ENCODE peak calls at places on chromosomes 2 and 18, in four cellular contexts. N, Z, U and P are unnamed samples.
A peak's percentile ranks its signal among the peaks of the same experiment; 100 is the strongest.

GRCh38 chr18:36850527-36851201 is 21.7 kb downstream of the KIAA1328 start:
- DNase-seq in N (no peak), Z (peak; percentile 8), U (peak; percentile 96), P (no peak)

GRCh38 chr2:39050109-39050508 is 70.7 kb downstream of the SOS1 start:
- DNase-seq in U (peak; percentile 67), N (no peak), Z (no peak), P (no peak)

GRCh38 chr2:36376319-36376765 is 20.8 kb downstream of the CRIM1 start:
- DNase-seq in N (peak; percentile 58), U (peak; percentile 50), Z (peak; percentile 81), P (no peak)

GRCh38 chr18:75161629-75162028 is 47.3 kb downstream of the PTGR3 start:
- DNase-seq in N (no peak), U (no peak), Z (no peak), P (no peak)

GRCh38 chr2:170052151-170052550 is 125.8 kb upstream of the MYO3B start:
- DNase-seq in U (peak; percentile 50), Z (no peak), N (no peak), P (no peak)

GRCh38 chr2:53724511-53724910 is 43.1 kb upstream of the CHAC2 start:
- DNase-seq in U (peak; percentile 45), Z (no peak), N (no peak), P (no peak)

GRCh38 chr2:226798422-226799210 is 1.0 kb downstream of the IRS1 start:
- DNase-seq in N (peak; percentile 75), U (peak; percentile 69), Z (peak; percentile 71), P (peak; percentile 66)

GRCh38 chr2:217489145-217489960 is 513.4 kb downstream of the TNS1 start:
- DNase-seq in Z (no peak), N (peak; percentile 18), U (peak; percentile 70), P (peak; percentile 31)

GRCh38 chr2:229235136-229235914 is 35.8 kb downstream of the PID1 start:
- DNase-seq in N (peak; percentile 46), U (peak; percentile 48), Z (peak; percentile 37), P (peak; percentile 54)

GRCh38 chr2:123502926-123503325 is 522.2 kb upstream of the CNTNAP5 start:
- DNase-seq in Z (no peak), U (no peak), N (no peak), P (no peak)

GRCh38 chr2:63668464-63668863 is 79.7 kb downstream of the MDH1 start:
- DNase-seq in Z (no peak), U (no peak), N (peak; percentile 17), P (no peak)

DNA sequence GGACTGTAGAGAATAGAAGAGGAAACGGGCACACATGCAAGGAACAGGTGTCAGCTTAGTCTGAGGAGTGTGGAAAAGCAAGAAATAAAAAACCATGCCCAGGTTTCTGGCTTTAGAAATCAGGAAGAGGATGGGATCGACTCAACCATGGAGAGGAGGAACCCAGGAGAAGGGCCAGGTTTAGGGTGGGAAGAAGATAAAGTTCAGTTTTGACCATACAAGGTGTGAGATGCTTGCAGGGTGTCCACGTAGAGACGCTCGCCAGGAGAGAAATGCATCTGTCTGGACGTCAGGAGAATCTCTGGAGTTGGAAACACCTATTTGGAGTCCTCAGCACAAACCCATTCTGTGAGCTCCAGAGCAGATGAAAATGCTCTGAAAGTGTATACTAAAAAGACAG is 275.1 kb downstream of the CYRIA start:
- DNase-seq in Z (no peak), U (no peak), N (no peak), P (no peak)
- TF ChIP-seq EZH2phosphoT487 in Z (no peak), U (no peak), N (no peak), P (no peak)

DNA sequence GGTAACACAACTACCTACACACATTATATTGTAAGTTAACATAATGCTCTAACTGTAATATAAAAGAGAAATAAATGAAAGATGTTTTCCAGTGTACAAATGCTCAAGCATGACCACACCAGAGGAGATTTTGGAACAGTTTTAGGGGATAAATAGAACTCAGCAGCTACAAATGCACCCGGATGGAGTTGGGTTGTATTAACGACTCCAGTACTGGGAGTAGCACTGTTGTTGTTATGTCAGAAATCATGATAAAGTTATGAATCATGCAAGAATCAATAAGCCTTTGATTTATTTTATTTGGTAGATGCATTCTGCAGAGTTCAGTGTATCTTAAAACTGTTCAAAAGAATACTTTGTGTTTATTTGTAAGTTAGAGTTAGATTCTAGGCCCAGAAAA is 126.9 kb downstream of the MAP3K20 start:
- DNase-seq in N (no peak), Z (no peak), U (no peak), P (no peak)
- H3K27ac ChIP-seq in N (no peak overlapping the region), Z (no peak overlapping the region), U (no peak overlapping the region), P (no peak overlapping the region)

GRCh38 chr2:192195548-192196418 is 1.1 kb upstream of the TMEFF2 start:
- DNase-seq in Z (peak; percentile 14), N (peak; percentile 69), U (peak; percentile 65), P (peak; percentile 89)
- TF ChIP-seq EZH2 in Z (peak; percentile 19), N (no peak), U (peak; percentile 26), P (no peak)

DNA sequence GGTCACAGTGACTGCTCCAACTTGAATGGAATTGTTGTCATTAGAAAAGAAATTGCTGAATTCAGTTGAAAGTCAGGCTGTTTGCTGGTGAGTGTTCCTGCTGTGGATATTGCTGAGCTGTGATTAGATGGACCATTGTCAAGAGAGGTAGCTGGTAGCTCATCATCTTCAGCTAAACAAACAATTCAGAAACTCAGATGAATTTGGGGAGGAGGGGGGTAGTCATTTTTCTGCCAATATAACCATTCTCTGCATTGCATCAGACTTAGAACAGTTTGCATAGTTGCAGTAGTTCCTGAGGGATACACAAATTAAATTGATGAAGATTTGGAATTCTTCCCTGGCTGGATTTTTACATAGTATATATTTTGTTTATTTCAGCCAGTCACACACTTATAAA is 108.3 kb downstream of the MTCL1 start:
- DNase-seq in U (peak; percentile 39), N (no peak), Z (no peak), P (no peak)
- TF ChIP-seq EZH2phosphoT487 in U (no peak), N (no peak), Z (no peak), P (no peak)